ENCODE peak calls at places on chromosomes 5 and 9, in ten cellular contexts. X, V, F, E, P, S, Y, T, U and L are unnamed samples.

GRCh38 chr9:131417264-131418142 is 23.6 kb downstream of the PRRC2B start:
- DNase-seq in X (no peak), V (no peak), F (no peak), E (no peak), P (no peak), S (no peak), Y (no peak), T (peak; percentile 36), U (no peak), L (no peak)

GRCh38 chr9:19642256-19642655 is 146.6 kb downstream of the SLC24A2 start:
- DNase-seq in X (no peak), V (no peak), F (peak; percentile 11), E (no peak), P (no peak), S (no peak), Y (no peak), T (no peak), U (peak; percentile 83), L (no peak)

GRCh38 chr9:20570756-20571155 is 51.5 kb downstream of the MLLT3 start:
- DNase-seq in X (no peak), V (no peak), F (peak; percentile 54), E (no peak), P (no peak), S (no peak), Y (no peak), T (peak; percentile 77), U (no peak), L (no peak)

GRCh38 chr5:145072880-145073279 is 762.3 kb downstream of the PRELID2 start:
- DNase-seq in X (no peak), V (no peak), F (no peak), E (no peak), P (no peak), S (no peak), Y (no peak), T (no peak), U (no peak), L (no peak)

GRCh38 chr5:61394793-61395192 is 62.7 kb downstream of the ZSWIM6 start:
- DNase-seq in X (no peak), V (no peak), F (no peak), E (no peak), P (no peak), S (no peak), Y (no peak), T (no peak), U (no peak), L (no peak)

GRCh38 chr5:19886123-19886921 is 101.7 kb downstream of the CDH18 start:
- DNase-seq in X (no peak), V (no peak), F (peak; percentile 21), E (peak; percentile 69), P (no peak), S (no peak), Y (no peak), T (peak; percentile 84), U (no peak), L (no peak)

GRCh38 chr5:119816055-119816454 is 186.7 kb downstream of the FAM170A start:
- DNase-seq in X (no peak), V (no peak), F (no peak), E (no peak), P (no peak), S (no peak), Y (no peak), T (no peak), U (no peak), L (no peak)

GRCh38 chr9:33267368-33267767 is 2.5 kb downstream of the CHMP5 start:
- DNase-seq in X (no peak), V (no peak), F (no peak), E (no peak), P (no peak), S (no peak), Y (no peak), T (no peak), U (no peak), L (no peak)

GRCh38 chr9:130635306-130635705 is 29.1 kb upstream of the PRDM12 start:
- DNase-seq in X (no peak), V (no peak), F (no peak), E (no peak), P (no peak), S (no peak), Y (no peak), T (no peak), U (no peak), L (no peak)

GRCh38 chr9:7394007-7394774 is 405.4 kb downstream of the DMAC1 start:
- DNase-seq in X (no peak), V (no peak), F (no peak), E (no peak), P (no peak), S (no peak), Y (no peak), T (no peak), U (no peak), L (no peak)

GRCh38 chr5:150140830-150141229 is 14.8 kb downstream of the PDGFRB start:
- DNase-seq in X (no peak), V (no peak), F (peak; percentile 79), E (peak; percentile 67), P (no peak), S (no peak), Y (no peak), T (peak; percentile 97), U (no peak), L (no peak)

GRCh38 chr9:116899337-116900006 is 212.4 kb downstream of the TRIM32 start:
- DNase-seq in X (no peak), V (no peak), F (no peak), E (peak; percentile 31), P (no peak), S (no peak), Y (no peak), T (peak; percentile 68), U (no peak), L (peak; percentile 31)

GRCh38 chr5:157458835-157459234 is 1.2 kb upstream of the NIPAL4 start:
- DNase-seq in X (no peak), V (no peak), F (no peak), E (no peak), P (no peak), S (no peak), Y (no peak), T (no peak), U (no peak), L (no peak)

GRCh38 chr9:89442981-89443817 is 54.7 kb downstream of the SEMA4D start:
- DNase-seq in X (no peak), V (no peak), F (peak; percentile 48), E (peak; percentile 77), P (no peak), S (no peak), Y (peak; percentile 18), T (peak; percentile 5), U (no peak), L (no peak)

GRCh38 chr9:18485691-18486090 is 11.7 kb downstream of the ADAMTSL1 start:
- DNase-seq in X (no peak), V (no peak), F (peak; percentile 53), E (no peak), P (no peak), S (no peak), Y (no peak), T (peak; percentile 50), U (no peak), L (no peak)

GRCh38 chr9:91161465-91162275 is 200.0 kb downstream of the AUH start:
- DNase-seq in X (no peak), V (peak; percentile 50), F (no peak), E (no peak), P (no peak), S (no peak), Y (no peak), T (no peak), U (no peak), L (no peak)

GRCh38 chr5:177092178-177093081 is 5.7 kb downstream of the FGFR4 start:
- DNase-seq in X (no peak), V (no peak), F (no peak), E (no peak), P (no peak), S (no peak), Y (no peak), T (no peak), U (no peak), L (no peak)